ENCODE peak calls at places on chromosomes 13 and 19, in four cellular contexts. P, C, D and E are unnamed samples.

GRCh38 chr19:48962029-48962848 is 2.9 kb upstream of the FTL start:
- DNase-seq in P (peak; percentile 81), C (peak; percentile 77), D (no peak), E (peak; percentile 59)

GRCh38 chr19:40542197-40542859 is 34.3 kb upstream of the SHKBP1 start:
- DNase-seq in P (no peak), C (no peak), D (no peak), E (no peak)

GRCh38 chr19:1864480-1865171 is 1.2 kb upstream of the KLF16 start:
- DNase-seq in P (peak; percentile 66), C (peak; percentile 79), D (no peak), E (peak; percentile 90)

GRCh38 chr13:91817250-91817649 is 418.8 kb downstream of the GPC5 start:
- DNase-seq in P (peak; percentile 1), C (peak; percentile 20), D (no peak), E (no peak)

GRCh38 chr13:104011505-104012270 is 945.5 kb upstream of the SLC10A2 start:
- DNase-seq in P (no peak), C (no peak), D (no peak), E (peak; percentile 13)

GRCh38 chr13:85316501-85316900 is 482.7 kb downstream of the SLITRK6 start:
- DNase-seq in P (no peak), C (no peak), D (no peak), E (no peak)

GRCh38 chr13:46753137-46753536 is 43.8 kb downstream of the ESD start:
- DNase-seq in P (peak; percentile 66), C (no peak), D (no peak), E (no peak)

GRCh38 chr13:93279982-93280381 is 53.4 kb downstream of the GPC6 start:
- DNase-seq in P (no peak), C (no peak), D (no peak), E (peak; percentile 28)

GRCh38 chr13:55230570-55230908 is 1910.2 kb upstream of the PRR20A start:
- DNase-seq in P (no peak), C (no peak), D (no peak), E (peak; percentile 61)

GRCh38 chr19:2551172-2551863 is 75.4 kb downstream of the GADD45B start:
- DNase-seq in P (no peak), C (no peak), D (no peak), E (no peak)

GRCh38 chr13:73984949-73985691 is 149.1 kb downstream of the KLF12 start:
- DNase-seq in P (no peak), C (no peak), D (no peak), E (peak; percentile 37)

GRCh38 chr13:80239571-80240255 is 101.2 kb downstream of the SPRY2 start:
- DNase-seq in P (no peak), C (no peak), D (no peak), E (no peak)

GRCh38 chr19:43467730-43468129 is 2.3 kb upstream of the LYPD3 start:
- DNase-seq in P (peak; percentile 18), C (no peak), D (no peak), E (no peak)

GRCh38 chr19:23799321-23799720 is 40.6 kb upstream of the ZNF681 start:
- DNase-seq in P (no peak), C (no peak), D (peak; percentile 5), E (no peak)

GRCh38 chr13:32284927-32285632 is 30.1 kb downstream of the ZAR1L start:
- DNase-seq in P (peak; percentile 68), C (no peak), D (no peak), E (no peak)

GRCh38 chr13:101499406-101499805 is 46.9 kb downstream of the ITGBL1 start:
- DNase-seq in P (no peak), C (no peak), D (no peak), E (no peak)

GRCh38 chr13:29702912-29703351 is 107.4 kb upstream of the SLC7A1 start:
- DNase-seq in P (no peak), C (no peak), D (no peak), E (peak; percentile 18)

GRCh38 chr19:50328257-50329145 is 676 bp downstream of the KCNC3 start:
- DNase-seq in P (no peak), C (peak; percentile 47), D (no peak), E (peak; percentile 64)

GRCh38 chr13:72527333-72527732 is 200.1 kb downstream of the MZT1 start:
- DNase-seq in P (peak; percentile 15), C (no peak), D (no peak), E (no peak)

GRCh38 chr13:91097269-91097668 is 250.2 kb upstream of the MIR17HG start:
- DNase-seq in P (no peak), C (no peak), D (no peak), E (peak; percentile 6)

GRCh38 chr13:99303863-99304521 is 3.2 kb downstream of the GPR183 start:
- DNase-seq in P (no peak), C (no peak), D (no peak), E (no peak)

GRCh38 chr19:40612831-40613668 is 11.9 kb downstream of the LTBP4 start:
- DNase-seq in P (no peak), C (peak; percentile 89), D (no peak), E (peak; percentile 93)

GRCh38 chr19:45681391-45682015 is 10.2 kb downstream of the SNRPD2 start:
- DNase-seq in P (peak; percentile 63), C (peak; percentile 78), D (no peak), E (peak; percentile 83)

GRCh38 chr19:48498922-48499321 is 12.7 kb downstream of the LMTK3 start:
- DNase-seq in P (no peak), C (no peak), D (no peak), E (no peak)

GRCh38 chr19:15526408-15526807 is 18.1 kb downstream of the CYP4F22 start:
- DNase-seq in P (no peak), C (no peak), D (no peak), E (no peak)

GRCh38 chr19:7545904-7546303 is 10.4 kb downstream of the PNPLA6 start:
- DNase-seq in P (no peak), C (no peak), D (no peak), E (no peak)

GRCh38 chr19:48881741-48882657 is 9.8 kb downstream of the PPP1R15A start:
- DNase-seq in P (no peak), C (peak; percentile 48), D (no peak), E (peak; percentile 90)

GRCh38 chr13:25977216-25977615 is 74.6 kb downstream of the SHISA2 start:
- DNase-seq in P (no peak), C (no peak), D (no peak), E (peak; percentile 93)
- TF ChIP-seq JUNB in P (no peak), C (no peak), D (no peak), E (no peak)

GRCh38 chr13:87827479-87827878 is 156.3 kb downstream of the SLITRK5 start:
- DNase-seq in P (no peak), C (no peak), D (no peak), E (no peak)
- TF ChIP-seq CREB1 in P (no peak), C (no peak), D (no peak), E (no peak)

GRCh38 chr13:113542751-113543424 is 41.7 kb upstream of the TFDP1 start:
- DNase-seq in P (no peak), C (no peak), D (no peak), E (no peak)
- TF ChIP-seq JUNB in P (no peak), C (no peak), D (no peak), E (no peak)

GRCh38 chr13:68234278-68234677 is 1004.1 kb upstream of the PCDH9 start:
- DNase-seq in P (no peak), C (no peak), D (no peak), E (peak; percentile 43)

GRCh38 chr13:68232351-68233130 is 1002.4 kb upstream of the PCDH9 start:
- DNase-seq in P (no peak), C (no peak), D (no peak), E (no peak)
- TF ChIP-seq CREB1 in P (no peak), C (no peak), D (no peak), E (no peak)

GRCh38 chr19:8721334-8721733 is at the start of gene OR2Z1:
- DNase-seq in P (no peak), C (no peak), D (no peak), E (no peak)
- TF ChIP-seq JUNB in P (no peak), C (no peak), D (no peak), E (no peak)